ENCODE peak calls at places on chromosome 2, in six cellular contexts. M, Z, B, W, O and R are unnamed samples.

GRCh38 chr2:143968360-143968759 is 551.6 kb downstream of the ZEB2 start:
- DNase-seq in W (no peak), M (no peak), B (no peak), O (no peak), Z (no peak), R (no peak)

GRCh38 chr2:7994397-7994951 is 687.4 kb upstream of the ID2 start:
- DNase-seq in W (peak), M (no peak), Z (no peak), B (no peak), O (no peak), R (no peak)

GRCh38 chr2:44093970-44094369 is 74.7 kb upstream of the PPM1B start:
- DNase-seq in Z (no peak), M (no peak), B (no peak), W (no peak), O (no peak), R (no peak)

GRCh38 chr2:162317058-162317742 is 1.3 kb downstream of the IFIH1 start:
- DNase-seq in O (no peak), M (no peak), Z (no peak), W (no peak), B (no peak), R (no peak)

GRCh38 chr2:217552081-217552480 is 450.7 kb downstream of the TNS1 start:
- DNase-seq in W (no peak), M (no peak), O (no peak), B (no peak), Z (no peak), R (no peak)

GRCh38 chr2:44342854-44343253 is 18.4 kb downstream of the PREPL start:
- DNase-seq in O (peak), W (peak), B (no peak), Z (no peak), M (no peak), R (no peak)

GRCh38 chr2:127101756-127102463 is 5.0 kb downstream of the BIN1 start:
- DNase-seq in W (peak), B (no peak), M (no peak), Z (no peak), O (no peak), R (no peak)

GRCh38 chr2:206083602-206084467 is 2.1 kb downstream of the INO80D start:
- DNase-seq in W (no peak), B (peak), Z (no peak), M (peak), O (no peak), R (peak)

GRCh38 chr2:187982668-187983067 is 309.0 kb upstream of the GULP1 start:
- DNase-seq in M (no peak), B (peak), O (no peak), Z (no peak), W (no peak), R (peak)

GRCh38 chr2:239296020-239296932 is 104.5 kb downstream of the HDAC4 start:
- DNase-seq in O (peak), B (no peak), Z (no peak), M (no peak), W (no peak), R (no peak)

GRCh38 chr2:208315081-208315788 is 49.2 kb downstream of the PIKFYVE start:
- DNase-seq in W (no peak), M (no peak), O (no peak), B (peak), Z (no peak), R (no peak)

GRCh38 chr2:74507926-74508520 is 528 bp upstream of the PCGF1 start:
- DNase-seq in W (peak), O (no peak), Z (peak), M (no peak), B (no peak), R (no peak)

DNA sequence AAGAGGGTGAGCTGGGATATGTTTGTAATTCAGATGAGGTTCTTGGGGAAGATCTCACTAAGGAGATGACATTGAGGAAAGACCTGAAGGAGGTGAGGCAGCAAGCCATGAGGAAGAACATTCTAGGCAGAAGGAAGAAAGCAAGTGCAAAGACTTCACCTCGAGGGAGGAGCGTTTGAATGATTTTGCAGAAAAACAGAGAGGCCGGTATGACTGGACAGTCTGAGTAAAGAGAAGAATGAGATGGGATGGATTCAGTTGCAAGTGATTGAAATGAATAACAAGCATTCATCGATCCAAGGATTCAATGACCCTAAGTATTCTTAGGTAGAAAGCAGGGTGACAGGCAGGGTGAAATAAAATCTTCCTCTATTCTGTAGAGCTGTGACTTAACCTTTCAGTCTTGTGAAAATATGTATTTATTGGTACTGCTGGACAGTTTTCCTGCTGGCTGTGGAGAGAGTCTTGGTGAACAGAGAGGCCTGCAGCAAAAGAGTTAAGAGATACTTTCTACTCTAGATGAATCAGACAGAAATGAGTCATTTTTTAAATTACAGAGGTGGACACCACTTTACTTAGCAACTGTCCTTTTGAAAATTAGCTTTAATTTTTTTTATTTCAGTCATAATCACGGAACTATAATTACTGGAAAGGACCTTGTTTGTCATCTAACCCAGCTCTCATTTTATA is 278.4 kb downstream of the LRRTM1 start:
- DNase-seq in O (no peak), Z (no peak), B (no peak), M (no peak), W (no peak), R (no peak)
- TF ChIP-seq CTCF in O (no peak), Z (no peak), B (no peak), M (no peak), W (no peak), R (no peak)

GRCh38 chr2:24779121-24779520 is 14.1 kb downstream of the PTRHD1 start:
- DNase-seq in W (no peak), Z (no peak), O (no peak), B (no peak), M (no peak), R (no peak)
- TF ChIP-seq GABPA in W (no peak), Z (no peak), O (no peak), B (no peak), M (no peak), R (no peak)

GRCh38 chr2:101341901-101342624 is 33.6 kb upstream of the RNF149 start:
- DNase-seq in O (peak), W (peak), B (no peak), Z (peak), M (peak), R (peak)
- H3K4me3 ChIP-seq in O (no peak), W (peak), B (no peak), Z (no peak), M (no peak), R (no peak)

GRCh38 chr2:119521437-119521825 is 2.9 kb downstream of the SCTR start:
- DNase-seq in W (no peak), Z (peak), M (no peak), B (no peak), O (no peak), R (no peak)
- TF ChIP-seq CTCF in W (no peak), Z (no peak), M (no peak), B (no peak), O (no peak), R (no peak)

GRCh38 chr2:96369186-96369585 is 33.6 kb downstream of the NCAPH start:
- DNase-seq in B (no peak), O (no peak), Z (no peak), W (no peak), M (no peak), R (no peak)

GRCh38 chr2:96374211-96374951 is 38.8 kb downstream of the NCAPH start:
- DNase-seq in O (no peak), M (no peak), W (peak), B (no peak), Z (no peak), R (no peak)
- TF ChIP-seq GABPA in O (no peak), M (no peak), W (no peak), B (no peak), Z (no peak), R (no peak)

GRCh38 chr2:100976061-100976460 is 26.0 kb upstream of the RPL31 start:
- DNase-seq in M (no peak), Z (no peak), B (no peak), W (no peak), O (no peak), R (no peak)
- H3K4me3 ChIP-seq in M (no peak), Z (no peak), B (no peak), W (peak), O (no peak), R (no peak)

GRCh38 chr2:10221976-10222870 is 80.5 kb upstream of the HPCAL1 start:
- DNase-seq in M (no peak), B (no peak), Z (no peak), W (no peak), O (no peak), R (no peak)

GRCh38 chr2:10225291-10226031 is 77.2 kb upstream of the HPCAL1 start:
- DNase-seq in M (no peak), W (no peak), O (no peak), Z (no peak), B (no peak), R (no peak)

GRCh38 chr2:10224734-10225133 is 78.0 kb upstream of the HPCAL1 start:
- DNase-seq in W (no peak), M (no peak), Z (no peak), O (no peak), B (no peak), R (no peak)

GRCh38 chr2:10223471-10223870 is 79.2 kb upstream of the HPCAL1 start:
- DNase-seq in W (no peak), M (no peak), B (no peak), Z (no peak), O (no peak), R (no peak)

DNA sequence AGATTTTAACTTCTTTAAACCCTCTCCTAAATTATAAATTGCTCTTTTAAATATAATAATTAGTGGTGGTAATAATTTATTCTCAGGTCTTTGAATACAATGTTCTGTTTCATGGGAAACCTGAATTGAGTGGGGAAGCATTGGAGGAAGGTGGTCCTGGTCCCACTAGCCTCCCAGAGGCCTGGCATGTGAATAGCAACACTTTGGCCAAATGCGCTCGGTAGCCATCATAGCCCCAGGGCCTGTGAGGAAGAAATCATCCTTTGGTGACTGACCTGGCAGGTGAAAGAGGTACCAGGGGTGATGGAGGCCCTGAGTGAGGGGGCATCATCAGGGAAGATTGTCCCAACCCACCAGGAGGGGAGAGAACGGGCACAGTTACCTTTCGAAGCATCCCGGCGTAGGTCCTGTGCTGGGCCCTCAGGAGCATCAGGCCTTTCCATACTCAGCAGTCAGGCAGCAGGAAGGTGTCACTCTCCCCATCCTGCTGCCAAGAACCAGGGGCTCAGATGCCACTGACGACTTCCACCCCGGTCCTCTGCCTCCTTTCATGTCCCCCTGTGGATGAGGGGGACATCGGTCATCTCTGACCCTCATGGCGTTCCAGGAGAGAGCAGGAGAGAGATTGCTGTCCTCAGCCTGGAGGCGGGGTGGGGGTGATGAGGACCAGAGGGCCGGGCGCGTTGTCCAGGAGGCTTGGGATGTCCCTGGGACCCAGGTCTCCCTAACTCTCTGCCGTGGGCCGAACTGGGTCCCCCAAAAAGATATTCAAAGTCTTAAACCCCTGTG is 78.6 kb upstream of the HPCAL1 start:
- DNase-seq in Z (no peak), W (no peak), M (no peak), O (no peak), B (no peak), R (no peak)
- TF ChIP-seq CTCF in Z (no peak), W (no peak), M (no peak), O (no peak), B (no peak), R (no peak)

DNA sequence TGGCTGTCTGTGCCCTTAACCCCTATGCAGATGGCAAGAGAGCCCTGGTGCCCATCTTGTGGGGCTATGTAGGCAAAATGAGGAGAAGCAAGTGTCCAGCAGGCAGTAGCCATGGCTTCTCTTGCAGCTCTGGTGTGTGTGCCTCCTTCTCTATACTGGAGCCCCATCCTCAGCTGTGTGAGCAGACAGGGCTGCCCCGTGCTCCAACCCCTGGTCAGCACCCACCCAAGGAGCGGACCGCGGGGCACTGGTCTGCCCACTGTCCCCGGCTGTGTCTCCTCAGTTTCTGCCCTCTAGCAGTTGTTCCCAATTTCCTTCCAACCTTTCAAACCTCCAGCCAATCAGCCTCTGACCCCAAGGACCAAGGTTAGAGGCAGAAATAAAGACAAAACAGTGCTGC is 134.9 kb upstream of the GLI2 start:
- DNase-seq in Z (no peak), O (no peak), W (no peak), M (no peak), B (no peak), R (no peak)
- TF ChIP-seq GABPA in Z (no peak), O (no peak), W (no peak), M (no peak), B (no peak), R (no peak)

GRCh38 chr2:15692551-15693377 is 101.1 kb downstream of the DDX1 start:
- DNase-seq in Z (no peak), W (no peak), B (no peak), O (no peak), M (no peak), R (no peak)

GRCh38 chr2:15693926-15694588 is 102.4 kb downstream of the DDX1 start:
- DNase-seq in O (no peak), Z (no peak), M (no peak), B (no peak), W (no peak), R (no peak)

GRCh38 chr2:15691586-15692310 is 100.1 kb downstream of the DDX1 start:
- DNase-seq in Z (no peak), B (no peak), W (no peak), O (no peak), M (no peak), R (no peak)

GRCh38 chr2:15694589-15694986 is 102.9 kb downstream of the DDX1 start:
- DNase-seq in W (no peak), B (no peak), Z (no peak), M (no peak), O (no peak), R (no peak)

DNA sequence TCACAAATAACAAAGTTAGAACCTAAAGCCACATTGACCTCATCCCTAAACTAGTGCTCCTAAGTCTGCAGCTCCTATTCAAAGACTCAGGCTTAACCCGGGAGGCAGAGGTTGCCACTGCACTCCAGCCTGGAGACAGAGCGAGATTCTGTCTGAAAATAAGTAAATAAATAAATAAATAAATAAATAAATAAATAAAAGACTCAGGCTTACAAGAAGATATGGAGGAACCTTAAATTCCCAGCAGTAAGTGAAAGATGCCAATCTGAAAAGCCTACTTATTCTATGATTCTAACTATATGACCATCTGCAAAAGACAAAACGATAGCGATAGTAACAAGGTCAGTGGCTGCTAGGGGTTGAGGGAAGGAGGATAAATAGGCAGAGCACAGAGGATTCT is 101.7 kb downstream of the DDX1 start:
- DNase-seq in Z (no peak), B (no peak), W (no peak), M (no peak), O (no peak), R (no peak)
- H3K4me3 ChIP-seq in Z (no peak), B (no peak), W (no peak), M (no peak), O (no peak), R (no peak)

GRCh38 chr2:46988733-46989481 is 73.3 kb upstream of the MCFD2 start:
- DNase-seq in O (peak), B (no peak), W (peak), Z (no peak), M (no peak), R (no peak)
- TF ChIP-seq CTCF in O (peak), B (no peak), W (peak), Z (peak), M (peak), R (no peak)